ENCODE peak calls at places on chromosomes 4 and X, in six cellular contexts. One of them, this sample, is unnamed.

GRCh38 chrX:21963736-21964135 is 23.2 kb downstream of the SMS start:
- DNase-seq in right lobe of liver: no peak
- DNase-seq in uterus: no peak
- DNase-seq in heart left ventricle: no peak
- DNase-seq in esophagus squamous epithelium: no peak
- DNase-seq in right cardiac atrium: peak; percentile 53
- DNase-seq in this sample: no peak

GRCh38 chr4:89755210-89755609 is 81.8 kb downstream of the SNCA start:
- DNase-seq in right lobe of liver: no peak
- DNase-seq in uterus: no peak
- DNase-seq in heart left ventricle: no peak
- DNase-seq in esophagus squamous epithelium: no peak
- DNase-seq in right cardiac atrium: no peak
- DNase-seq in this sample: no peak

GRCh38 chr4:34721835-34722234 is 1522.5 kb downstream of the ARAP2 start:
- DNase-seq in right lobe of liver: no peak
- DNase-seq in uterus: no peak
- DNase-seq in heart left ventricle: no peak
- DNase-seq in esophagus squamous epithelium: no peak
- DNase-seq in right cardiac atrium: no peak
- DNase-seq in this sample: no peak

GRCh38 chr4:78058591-78059523 is 1.7 kb downstream of the FRAS1 start:
- DNase-seq in right lobe of liver: peak; percentile 47
- DNase-seq in uterus: peak; percentile 20
- DNase-seq in heart left ventricle: peak; percentile 40
- DNase-seq in esophagus squamous epithelium: no peak
- DNase-seq in right cardiac atrium: peak; percentile 78
- DNase-seq in this sample: no peak

GRCh38 chr4:100962698-100963097 is 384.6 kb downstream of the PPP3CA start:
- DNase-seq in right lobe of liver: no peak
- DNase-seq in uterus: no peak
- DNase-seq in heart left ventricle: no peak
- DNase-seq in esophagus squamous epithelium: no peak
- DNase-seq in right cardiac atrium: no peak
- DNase-seq in this sample: no peak

GRCh38 chr4:187333151-187333550 is 609.5 kb upstream of the FAT1 start:
- DNase-seq in right lobe of liver: no peak
- DNase-seq in uterus: no peak
- DNase-seq in heart left ventricle: no peak
- DNase-seq in esophagus squamous epithelium: no peak
- DNase-seq in right cardiac atrium: no peak
- DNase-seq in this sample: no peak

GRCh38 chr4:152605641-152606304 is 69.9 kb upstream of the FBXW7 start:
- DNase-seq in right lobe of liver: no peak
- DNase-seq in uterus: no peak
- DNase-seq in heart left ventricle: no peak
- DNase-seq in esophagus squamous epithelium: no peak
- DNase-seq in right cardiac atrium: no peak
- DNase-seq in this sample: no peak

GRCh38 chrX:20361890-20362262 is 95.2 kb upstream of the RPS6KA3 start:
- DNase-seq in right lobe of liver: no peak
- DNase-seq in uterus: no peak
- DNase-seq in heart left ventricle: no peak
- DNase-seq in esophagus squamous epithelium: no peak
- DNase-seq in right cardiac atrium: no peak
- DNase-seq in this sample: no peak

GRCh38 chr4:177118596-177118995 is 191.1 kb upstream of the NEIL3 start:
- DNase-seq in right lobe of liver: no peak
- DNase-seq in uterus: peak; percentile 36
- DNase-seq in heart left ventricle: peak; percentile 54
- DNase-seq in esophagus squamous epithelium: no peak
- DNase-seq in right cardiac atrium: peak; percentile 62
- DNase-seq in this sample: no peak

GRCh38 chrX:68196939-68197791 is 236.1 kb downstream of the OPHN1 start:
- DNase-seq in right lobe of liver: no peak
- DNase-seq in uterus: peak; percentile 13
- DNase-seq in heart left ventricle: no peak
- DNase-seq in esophagus squamous epithelium: no peak
- DNase-seq in right cardiac atrium: no peak
- DNase-seq in this sample: peak; percentile 13

GRCh38 chr4:171875291-171875690 is 62.1 kb downstream of the GALNTL6 start:
- DNase-seq in right lobe of liver: no peak
- DNase-seq in uterus: no peak
- DNase-seq in heart left ventricle: no peak
- DNase-seq in esophagus squamous epithelium: no peak
- DNase-seq in right cardiac atrium: no peak
- DNase-seq in this sample: peak; percentile 2

GRCh38 chr4:152709675-152710438 is 30.1 kb upstream of the TMEM154 start:
- DNase-seq in right lobe of liver: no peak
- DNase-seq in uterus: no peak
- DNase-seq in heart left ventricle: no peak
- DNase-seq in esophagus squamous epithelium: no peak
- DNase-seq in right cardiac atrium: no peak
- DNase-seq in this sample: no peak

GRCh38 chrX:131366387-131366786 is 77.3 kb upstream of the IGSF1 start:
- DNase-seq in right lobe of liver: no peak
- DNase-seq in uterus: no peak
- DNase-seq in heart left ventricle: no peak
- DNase-seq in esophagus squamous epithelium: no peak
- DNase-seq in right cardiac atrium: no peak
- DNase-seq in this sample: no peak

GRCh38 chr4:3322059-3322550 is 29.3 kb downstream of the RGS12 start:
- DNase-seq in right lobe of liver: no peak
- DNase-seq in uterus: no peak
- DNase-seq in heart left ventricle: no peak
- DNase-seq in esophagus squamous epithelium: no peak
- DNase-seq in right cardiac atrium: peak; percentile 49
- DNase-seq in this sample: no peak

GRCh38 chr4:92050875-92051274 is 252.9 kb upstream of the GRID2 start:
- DNase-seq in right lobe of liver: no peak
- DNase-seq in uterus: no peak
- DNase-seq in heart left ventricle: no peak
- DNase-seq in esophagus squamous epithelium: no peak
- DNase-seq in right cardiac atrium: no peak
- DNase-seq in this sample: no peak

GRCh38 chrX:136106920-136107534 is 40.3 kb upstream of the FHL1 start:
- DNase-seq in right lobe of liver: no peak
- DNase-seq in uterus: no peak
- DNase-seq in heart left ventricle: no peak
- DNase-seq in esophagus squamous epithelium: no peak
- DNase-seq in right cardiac atrium: no peak
- DNase-seq in this sample: no peak

GRCh38 chrX:133999013-133999705 is 13.8 kb upstream of the GPC3 start:
- DNase-seq in right lobe of liver: no peak
- DNase-seq in uterus: peak; percentile 53
- DNase-seq in heart left ventricle: peak; percentile 39
- DNase-seq in esophagus squamous epithelium: no peak
- DNase-seq in right cardiac atrium: peak; percentile 64
- DNase-seq in this sample: no peak

GRCh38 chr4:124275-125081 is at the start of gene ZNF718:
- DNase-seq in right lobe of liver: peak; percentile 92
- DNase-seq in uterus: peak; percentile 93
- DNase-seq in heart left ventricle: peak; percentile 96
- DNase-seq in esophagus squamous epithelium: peak; percentile 65
- DNase-seq in right cardiac atrium: peak; percentile 96
- DNase-seq in this sample: peak; percentile 93

GRCh38 chr4:30181918-30182317 is 538.3 kb upstream of the PCDH7 start:
- DNase-seq in right lobe of liver: no peak
- DNase-seq in uterus: no peak
- DNase-seq in heart left ventricle: no peak
- DNase-seq in esophagus squamous epithelium: no peak
- DNase-seq in right cardiac atrium: no peak
- DNase-seq in this sample: no peak

GRCh38 chr4:134747108-134747805 is 545.7 kb upstream of the PABPC4L start:
- DNase-seq in right lobe of liver: no peak
- DNase-seq in uterus: no peak
- DNase-seq in heart left ventricle: no peak
- DNase-seq in esophagus squamous epithelium: no peak
- DNase-seq in right cardiac atrium: no peak
- DNase-seq in this sample: no peak

GRCh38 chr4:74884282-74884681 is 48.6 kb upstream of the PARM1 start:
- DNase-seq in right lobe of liver: no peak
- DNase-seq in uterus: no peak
- DNase-seq in heart left ventricle: no peak
- DNase-seq in esophagus squamous epithelium: no peak
- DNase-seq in right cardiac atrium: no peak
- DNase-seq in this sample: no peak

GRCh38 chr4:86544313-86544966 is 49.7 kb upstream of the PTPN13 start:
- DNase-seq in right lobe of liver: no peak
- DNase-seq in uterus: no peak
- DNase-seq in heart left ventricle: no peak
- DNase-seq in esophagus squamous epithelium: no peak
- DNase-seq in right cardiac atrium: no peak
- DNase-seq in this sample: no peak

GRCh38 chr4:3708611-3709010 is 57.6 kb upstream of the ADRA2C start:
- DNase-seq in right lobe of liver: no peak
- DNase-seq in uterus: no peak
- DNase-seq in heart left ventricle: no peak
- DNase-seq in esophagus squamous epithelium: no peak
- DNase-seq in right cardiac atrium: peak; percentile 4
- DNase-seq in this sample: no peak

GRCh38 chr4:34422472-34422871 is 1821.8 kb downstream of the ARAP2 start:
- DNase-seq in right lobe of liver: no peak
- DNase-seq in uterus: no peak
- DNase-seq in heart left ventricle: no peak
- DNase-seq in esophagus squamous epithelium: no peak
- DNase-seq in right cardiac atrium: no peak
- DNase-seq in this sample: no peak

GRCh38 chr4:73690051-73690744 is 50.2 kb upstream of the CXCL8 start:
- DNase-seq in right lobe of liver: no peak
- DNase-seq in uterus: no peak
- DNase-seq in heart left ventricle: no peak
- DNase-seq in esophagus squamous epithelium: no peak
- DNase-seq in right cardiac atrium: no peak
- DNase-seq in this sample: no peak

GRCh38 chrX:6184900-6185515 is 43.7 kb downstream of the NLGN4X start:
- DNase-seq in right lobe of liver: no peak
- DNase-seq in uterus: no peak
- DNase-seq in heart left ventricle: no peak
- DNase-seq in esophagus squamous epithelium: no peak
- DNase-seq in right cardiac atrium: no peak
- DNase-seq in this sample: no peak
- H3K27ac ChIP-seq in right lobe of liver: no peak overlapping the region
- H3K27ac ChIP-seq in uterus: no peak overlapping the region
- H3K27ac ChIP-seq in heart left ventricle: no peak overlapping the region
- H3K27ac ChIP-seq in esophagus squamous epithelium: no peak overlapping the region
- H3K27ac ChIP-seq in right cardiac atrium: no peak overlapping the region
- H3K27ac ChIP-seq in this sample: no peak overlapping the region

GRCh38 chr4:139887378-139887801 is 221.8 kb downstream of the MGST2 start:
- DNase-seq in right lobe of liver: no peak
- DNase-seq in uterus: no peak
- DNase-seq in heart left ventricle: no peak
- DNase-seq in esophagus squamous epithelium: no peak
- DNase-seq in right cardiac atrium: no peak
- DNase-seq in this sample: no peak
- H3K27ac ChIP-seq in right lobe of liver: peak overlapping the region; percentile 15
- H3K27ac ChIP-seq in uterus: peak overlapping the region; percentile 46
- H3K27ac ChIP-seq in heart left ventricle: no peak overlapping the region
- H3K27ac ChIP-seq in esophagus squamous epithelium: peak overlapping the region; percentile 75
- H3K27ac ChIP-seq in right cardiac atrium: no peak overlapping the region
- H3K27ac ChIP-seq in this sample: no peak overlapping the region

DNA sequence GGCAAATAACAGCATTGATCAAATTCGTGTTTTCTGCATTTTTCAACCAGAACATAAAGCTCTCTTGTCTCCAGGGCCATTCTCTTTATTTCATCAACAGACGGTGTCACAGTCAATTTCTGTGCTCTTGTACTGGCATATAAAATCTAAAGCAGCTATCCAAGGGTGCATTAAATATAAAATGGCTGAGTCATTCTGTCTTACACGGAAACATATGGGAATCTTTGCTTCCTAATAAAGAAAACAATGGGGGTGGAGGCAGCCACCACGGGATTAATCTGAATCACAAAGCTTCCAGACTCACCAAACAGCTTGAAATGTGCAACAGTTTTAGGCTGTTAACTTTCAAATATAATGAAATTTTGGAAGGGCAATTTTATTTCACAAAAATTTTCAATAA is 132.6 kb downstream of the IL15 start:
- DNase-seq in right lobe of liver: no peak
- DNase-seq in uterus: no peak
- DNase-seq in heart left ventricle: no peak
- DNase-seq in esophagus squamous epithelium: no peak
- DNase-seq in right cardiac atrium: no peak
- DNase-seq in this sample: no peak
- H3K27ac ChIP-seq in right lobe of liver: no peak overlapping the region
- H3K27ac ChIP-seq in uterus: no peak overlapping the region
- H3K27ac ChIP-seq in heart left ventricle: no peak overlapping the region
- H3K27ac ChIP-seq in esophagus squamous epithelium: no peak overlapping the region
- H3K27ac ChIP-seq in right cardiac atrium: no peak overlapping the region
- H3K27ac ChIP-seq in this sample: no peak overlapping the region

DNA sequence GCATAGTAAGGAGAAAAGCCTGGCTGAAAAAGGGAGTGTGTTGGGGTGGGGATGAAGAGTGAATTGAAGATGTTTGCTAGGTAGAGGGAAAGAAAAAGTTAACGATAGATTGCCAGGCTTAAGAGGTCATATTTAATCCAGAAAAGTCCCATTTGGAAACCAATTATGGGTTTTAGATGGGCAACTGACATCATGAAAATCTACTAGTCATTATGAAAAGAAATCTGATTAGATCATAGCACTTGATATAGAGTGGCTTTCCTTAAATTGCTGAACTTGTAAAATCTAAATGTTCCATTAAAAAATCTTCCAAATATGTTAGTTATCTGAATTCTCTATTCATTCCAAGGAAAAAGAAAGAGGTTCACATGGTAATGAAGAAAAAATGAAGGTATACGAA is 37.5 kb upstream of the IL21 start:
- DNase-seq in right lobe of liver: no peak
- DNase-seq in uterus: no peak
- DNase-seq in heart left ventricle: no peak
- DNase-seq in esophagus squamous epithelium: no peak
- DNase-seq in right cardiac atrium: no peak
- DNase-seq in this sample: no peak
- H3K27ac ChIP-seq in right lobe of liver: no peak overlapping the region
- H3K27ac ChIP-seq in uterus: no peak overlapping the region
- H3K27ac ChIP-seq in heart left ventricle: no peak overlapping the region
- H3K27ac ChIP-seq in esophagus squamous epithelium: no peak overlapping the region
- H3K27ac ChIP-seq in right cardiac atrium: no peak overlapping the region
- H3K27ac ChIP-seq in this sample: no peak overlapping the region